ENCODE peak calls at places on chromosomes 12 and 14, in five cellular contexts. D, V, J, W and K are unnamed samples.

GRCh38 chr14:88492272-88493089 is 62.3 kb downstream of the PTPN21 start:
- DNase-seq in V (no peak), D (peak; percentile 80), W (peak; percentile 52), J (peak; percentile 52), K (peak; percentile 44)

GRCh38 chr12:752673-753400 is 458 bp downstream of the WNK1 start:
- DNase-seq in D (peak; percentile 71), W (peak; percentile 51), V (peak; percentile 77), J (no peak), K (peak; percentile 73)

GRCh38 chr12:121132601-121133481 is at the start of gene P2RX7:
- DNase-seq in J (peak; percentile 3), V (peak; percentile 85), W (peak; percentile 88), D (peak; percentile 65), K (peak; percentile 78)

GRCh38 chr14:54653764-54654469 is 87.0 kb downstream of the SAMD4A start:
- DNase-seq in V (peak; percentile 50), W (peak; percentile 95), J (no peak), D (peak; percentile 97), K (peak; percentile 46)

GRCh38 chr12:124566181-124567034 is 1.0 kb downstream of the NCOR2 start:
- DNase-seq in D (peak; percentile 88), V (peak; percentile 92), J (no peak), W (peak; percentile 80), K (peak; percentile 92)

GRCh38 chr14:39368261-39368959 is 63.8 kb downstream of the FBXO33 start:
- DNase-seq in W (peak; percentile 68), D (peak; percentile 77), V (peak; percentile 34), J (peak; percentile 45), K (peak; percentile 37)

GRCh38 chr14:28756896-28757570 is 9.6 kb upstream of the FOXG1 start:
- DNase-seq in V (no peak), W (peak; percentile 84), J (no peak), D (peak; percentile 51), K (no peak)

GRCh38 chr14:24974591-24975374 is 75.2 kb downstream of the STXBP6 start:
- DNase-seq in D (no peak), J (no peak), V (no peak), W (no peak), K (no peak)

GRCh38 chr12:100576311-100577036 is 3.0 kb downstream of the GAS2L3 start:
- DNase-seq in J (peak; percentile 67), D (peak; percentile 93), V (no peak), W (peak; percentile 83), K (no peak)

GRCh38 chr14:91374287-91374880 is 43.2 kb downstream of the CCDC88C start:
- DNase-seq in J (no peak), V (no peak), W (peak; percentile 26), D (no peak), K (no peak)

GRCh38 chr12:1325666-1326065 is 268.7 kb downstream of the FBXL14 start:
- DNase-seq in W (no peak), V (no peak), D (no peak), J (no peak), K (no peak)

GRCh38 chr12:75116611-75117010 is 93.0 kb downstream of the KCNC2 start:
- DNase-seq in V (no peak), W (no peak), J (no peak), D (no peak), K (no peak)

GRCh38 chr12:89160716-89161123 is 191.6 kb downstream of the DUSP6 start:
- DNase-seq in V (peak; percentile 65), W (peak; percentile 91), J (peak; percentile 64), D (peak; percentile 76), K (peak; percentile 65)

GRCh38 chr14:72970058-72970630 is 43.9 kb downstream of the DCAF4 start:
- DNase-seq in V (no peak), W (no peak), D (no peak), J (no peak), K (no peak)

GRCh38 chr12:56634837-56635538 is 4.9 kb upstream of the BAZ2A start:
- DNase-seq in V (peak; percentile 77), W (peak; percentile 91), J (peak; percentile 45), D (peak; percentile 92), K (peak; percentile 72)

GRCh38 chr14:103121846-103122577 is 1.2 kb upstream of the TNFAIP2 start:
- DNase-seq in D (peak; percentile 82), W (peak; percentile 88), J (no peak), V (peak; percentile 94), K (peak; percentile 92)

GRCh38 chr14:27145170-27145569 is 547.3 kb upstream of the NOVA1 start:
- DNase-seq in V (no peak), D (no peak), J (no peak), W (no peak), K (no peak)

GRCh38 chr14:65976771-65977170 is 509.4 kb upstream of the CCDC196 start:
- DNase-seq in D (no peak), V (no peak), J (peak; percentile 39), W (peak; percentile 9), K (no peak)